ENCODE peak calls at places on chromosomes 7 and 10, in five cellular contexts. D is gastrocnemius medialis, N is fibroblast of pulmonary artery, M is choroid plexus epithelial cell, A is fibroblast of mammary gland. S is an unnamed sample.

GRCh38 chr7:16089801-16090200 is 331.5 kb downstream of the CRPPA start:
- DNase-seq in D (no peak), N (no peak), A (no peak), M (no peak), S (no peak)

GRCh38 chr10:11163990-11164805 is 146.5 kb downstream of the CELF2 start:
- DNase-seq in M (no peak), D (no peak), A (no peak), N (no peak), S (no peak)

GRCh38 chr7:28672397-28672797 is 260.1 kb downstream of the CREB5 start:
- DNase-seq in D (no peak), N (no peak), M (peak), A (no peak), S (no peak)

GRCh38 chr7:119320316-119320715 is 952.7 kb upstream of the KCND2 start:
- DNase-seq in A (no peak), M (no peak), D (no peak), N (no peak), S (no peak)

GRCh38 chr7:84187813-84188212 is 6.8 kb downstream of the SEMA3A start:
- DNase-seq in N (peak), M (no peak), D (no peak), A (peak), S (peak)

GRCh38 chr10:103062854-103063642 is 130.0 kb downstream of the NT5C2 start:
- DNase-seq in N (no peak), A (no peak), D (no peak), M (no peak), S (no peak)

GRCh38 chr10:80136134-80136571 is 3.6 kb downstream of the PLAC9 start:
- DNase-seq in A (peak), N (peak), M (peak), D (peak), S (peak)

GRCh38 chr10:88994034-88994433 is 3.4 kb downstream of the FAS start:
- DNase-seq in N (no peak), D (no peak), M (no peak), A (peak), S (no peak)

GRCh38 chr7:70432567-70433001 is 699.4 kb upstream of the GALNT17 start:
- DNase-seq in N (no peak), A (no peak), M (no peak), D (no peak), S (no peak)

GRCh38 chr10:86362129-86362527 is 4.5 kb downstream of the GRID1 start:
- DNase-seq in D (no peak), M (no peak), N (no peak), A (no peak), S (no peak)

GRCh38 chr7:129493555-129493954 is 8.8 kb upstream of the SMKR1 start:
- DNase-seq in M (peak), N (peak), A (peak), D (no peak), S (no peak)

GRCh38 chr7:146960747-146961416 is 844.3 kb downstream of the CNTNAP2 start:
- DNase-seq in D (no peak), N (no peak), M (no peak), A (no peak), S (no peak)

GRCh38 chr10:132337019-132337418 is 5.0 kb downstream of the LRRC27 start:
- DNase-seq in N (no peak), A (no peak), M (peak), D (no peak), S (peak)

GRCh38 chr7:33185786-33186185 is 56.4 kb downstream of the BBS9 start:
- DNase-seq in N (peak), M (peak), D (no peak), A (peak), S (peak)

GRCh38 chr7:11415101-11415500 is 416.9 kb downstream of the THSD7A start:
- DNase-seq in D (no peak), A (no peak), N (no peak), M (no peak), S (no peak)

GRCh38 chr10:104309980-104310978 is 28.0 kb downstream of the ITPRIP start:
- DNase-seq in N (peak), D (peak), M (peak), A (peak), S (peak)

GRCh38 chr10:33463011-33463410 is 128.5 kb upstream of the NRP1 start:
- DNase-seq in M (no peak), A (no peak), D (no peak), N (no peak), S (no peak)

GRCh38 chr10:104085801-104086400 is at the start of gene COL17A1:
- DNase-seq in D (no peak), M (no peak), N (no peak), A (no peak), S (no peak)

GRCh38 chr10:124076334-124076733 is 17.1 kb downstream of the CHST15 start:
- DNase-seq in M (no peak), N (no peak), D (no peak), A (peak), S (no peak)

GRCh38 chr10:70677016-70677415 is 4.7 kb downstream of the ADAMTS14 start:
- DNase-seq in M (no peak), A (no peak), N (no peak), D (no peak), S (no peak)

GRCh38 chr10:43861966-43862751 is 213.5 kb upstream of the ZNF32 start:
- DNase-seq in A (peak), M (peak), D (no peak), N (peak), S (peak)

S was measured in endothelial cell of umbilical vein.